ENCODE peak calls at places on chromosome 13, in seven cellular contexts. N is epithelial cell of proximal tubule, L is DMS 273 treated with DMSO at 0.1 percent for 48 hours, U is cardiac fibroblast, C is germinal center, X is uterus, Z is astrocyte of the hippocampus. E is an unnamed sample.

GRCh38 chr13:27619711-27620376 is 485 bp downstream of the LNX2 start:
- DNase-seq in U (peak), X (no peak), L (no peak), Z (no peak), N (no peak), C (peak), E (peak)

GRCh38 chr13:101150998-101151397 is 265.3 kb downstream of the NALCN start:
- DNase-seq in C (peak), X (no peak), L (no peak), N (no peak), U (peak), Z (peak), E (no peak)

GRCh38 chr13:19561585-19561984 is 253 bp upstream of the TPTE2 start:
- DNase-seq in Z (no peak), N (no peak), U (no peak), X (no peak), C (no peak), L (no peak), E (no peak)

GRCh38 chr13:44004881-44005280 is 125.2 kb downstream of the LACC1 start:
- DNase-seq in X (no peak), N (no peak), Z (peak), C (no peak), U (peak), L (no peak), E (peak)

GRCh38 chr13:24361138-24361537 is 51.8 kb downstream of the C1QTNF9 start:
- DNase-seq in N (no peak), Z (no peak), X (no peak), C (no peak), L (no peak), U (no peak), E (no peak)

GRCh38 chr13:112210401-112210800 is 143.5 kb downstream of the SOX1 start:
- DNase-seq in C (no peak), Z (no peak), X (no peak), L (no peak), U (no peak), N (no peak), E (no peak)

GRCh38 chr13:102580552-102581169 is 16.1 kb upstream of the TPP2 start:
- DNase-seq in N (no peak), U (peak), C (peak), X (no peak), Z (peak), L (peak), E (peak)

GRCh38 chr13:28337196-28338045 is 157.5 kb downstream of the FLT1 start:
- DNase-seq in Z (no peak), C (no peak), N (no peak), U (peak), X (no peak), L (no peak), E (no peak)

GRCh38 chr13:99686157-99686572 is 184.9 kb downstream of the TM9SF2 start:
- DNase-seq in U (peak), N (no peak), L (no peak), Z (peak), C (no peak), X (no peak), E (no peak)

GRCh38 chr13:71613347-71613746 is 253.7 kb downstream of the DACH1 start:
- DNase-seq in C (no peak), X (no peak), N (no peak), L (no peak), Z (no peak), U (no peak), E (peak)

GRCh38 chr13:29707876-29708543 is 112.5 kb upstream of the SLC7A1 start:
- DNase-seq in Z (peak), X (no peak), C (peak), L (no peak), N (no peak), U (peak), E (peak)

GRCh38 chr13:25662516-25662915 is 290.7 kb downstream of the ATP8A2 start:
- DNase-seq in Z (no peak), N (no peak), L (no peak), U (no peak), C (no peak), X (no peak), E (no peak)

GRCh38 chr13:26541041-26541440 is 16.4 kb upstream of the WASF3 start:
- DNase-seq in N (no peak), U (no peak), X (no peak), L (peak), Z (no peak), C (no peak), E (no peak)

GRCh38 chr13:20403826-20404225 is 121.8 kb downstream of the CRYL1 start:
- DNase-seq in N (no peak), X (no peak), L (no peak), Z (no peak), U (no peak), C (no peak), E (no peak)

GRCh38 chr13:72537782-72538181 is 189.6 kb downstream of the MZT1 start:
- DNase-seq in U (no peak), C (no peak), Z (no peak), X (no peak), N (no peak), L (no peak), E (no peak)

GRCh38 chr13:50162567-50162966 is 147.3 kb downstream of the KCNRG start:
- DNase-seq in C (no peak), Z (no peak), N (no peak), L (no peak), U (no peak), X (no peak), E (no peak)

GRCh38 chr13:100673831-100674362 is 698 bp downstream of the TMTC4 start:
- DNase-seq in L (no peak), Z (peak), C (peak), X (peak), U (peak), N (peak), E (peak)

GRCh38 chr13:20340759-20341161 is 108.6 kb upstream of the GJB6 start:
- DNase-seq in X (peak), N (no peak), C (no peak), Z (no peak), U (peak), L (no peak), E (no peak)

GRCh38 chr13:100484708-100485107 is 103.9 kb downstream of the GGACT start:
- DNase-seq in Z (no peak), C (no peak), X (no peak), L (no peak), U (no peak), N (no peak), E (no peak)

GRCh38 chr13:93158565-93158964 is 68.0 kb upstream of the GPC6 start:
- DNase-seq in L (no peak), X (no peak), U (no peak), Z (no peak), N (no peak), C (no peak), E (no peak)

GRCh38 chr13:98751397-98752110 is 918 bp downstream of the SLC15A1 start:
- DNase-seq in L (no peak), Z (peak), C (no peak), X (no peak), N (no peak), U (peak), E (no peak)

GRCh38 chr13:60230593-60230992 is 66.9 kb upstream of the DIAPH3 start:
- DNase-seq in C (no peak), Z (peak), N (peak), L (no peak), X (no peak), U (peak), E (no peak)

GRCh38 chr13:46313441-46314257 is 73.4 kb downstream of the RUBCNL start:
- DNase-seq in U (no peak), X (no peak), N (no peak), Z (no peak), L (no peak), C (no peak), E (no peak)

GRCh38 chr13:105139380-105140285 is 1395.8 kb downstream of the EFNB2 start:
- DNase-seq in N (no peak), L (no peak), Z (no peak), X (no peak), C (peak), U (peak), E (peak)